ENCODE peak calls at places on chromosomes 4 and X, in six cellular contexts. One of them, this sample, is unnamed. For H3K4me1, the result is how much of the 10 kb centered on the place peaks cover.

GRCh38 chrX:74458738-74459137 is 37.4 kb downstream of the SLC16A2 start:
- DNase-seq in thoracic aorta: no peak
- DNase-seq in cardiac muscle cell: peak
- DNase-seq in upper lobe of right lung: no peak
- DNase-seq in fibroblast of lung: peak
- DNase-seq in CD8-positive, alpha-beta memory T cell: no peak
- DNase-seq in this sample: no peak

GRCh38 chr4:169179609-169180526 is 90.9 kb downstream of the SH3RF1 start:
- DNase-seq in thoracic aorta: no peak
- DNase-seq in cardiac muscle cell: no peak
- DNase-seq in upper lobe of right lung: no peak
- DNase-seq in CD8-positive, alpha-beta memory T cell: no peak
- DNase-seq in fibroblast of lung: peak
- DNase-seq in this sample: no peak

GRCh38 chrX:68647156-68647957 is at the start of gene STARD8:
- DNase-seq in upper lobe of right lung: peak
- DNase-seq in cardiac muscle cell: peak
- DNase-seq in thoracic aorta: peak
- DNase-seq in CD8-positive, alpha-beta memory T cell: no peak
- DNase-seq in fibroblast of lung: peak
- DNase-seq in this sample: no peak

GRCh38 chr4:118282692-118283091 is 70.1 kb downstream of the PRSS12 start:
- DNase-seq in fibroblast of lung: peak
- DNase-seq in CD8-positive, alpha-beta memory T cell: no peak
- DNase-seq in thoracic aorta: no peak
- DNase-seq in cardiac muscle cell: peak
- DNase-seq in upper lobe of right lung: no peak
- DNase-seq in this sample: no peak

GRCh38 chr4:124426279-124426678 is 286.3 kb downstream of the ANKRD50 start:
- DNase-seq in cardiac muscle cell: no peak
- DNase-seq in fibroblast of lung: no peak
- DNase-seq in thoracic aorta: no peak
- DNase-seq in upper lobe of right lung: no peak
- DNase-seq in CD8-positive, alpha-beta memory T cell: no peak
- DNase-seq in this sample: no peak

GRCh38 chrX:46236411-46236810 is 308.8 kb downstream of the ZNF674 start:
- DNase-seq in thoracic aorta: no peak
- DNase-seq in fibroblast of lung: no peak
- DNase-seq in cardiac muscle cell: no peak
- DNase-seq in upper lobe of right lung: no peak
- DNase-seq in CD8-positive, alpha-beta memory T cell: no peak
- DNase-seq in this sample: no peak

GRCh38 chrX:40299028-40299479 is 201.3 kb upstream of the BCOR start:
- DNase-seq in thoracic aorta: no peak
- DNase-seq in upper lobe of right lung: no peak
- DNase-seq in cardiac muscle cell: peak
- DNase-seq in CD8-positive, alpha-beta memory T cell: no peak
- DNase-seq in fibroblast of lung: no peak
- DNase-seq in this sample: no peak

GRCh38 chrX:1212532-1212931 is at the start of gene CRLF2:
- DNase-seq in upper lobe of right lung: no peak
- DNase-seq in thoracic aorta: no peak
- DNase-seq in CD8-positive, alpha-beta memory T cell: no peak
- DNase-seq in cardiac muscle cell: no peak
- DNase-seq in fibroblast of lung: no peak
- DNase-seq in this sample: peak

GRCh38 chr4:182975806-182976205 is 58.6 kb upstream of the DCTD start:
- DNase-seq in thoracic aorta: no peak
- DNase-seq in cardiac muscle cell: peak
- DNase-seq in CD8-positive, alpha-beta memory T cell: no peak
- DNase-seq in fibroblast of lung: peak
- DNase-seq in upper lobe of right lung: no peak
- DNase-seq in this sample: no peak

GRCh38 chr4:147570616-147571015 is 46.6 kb upstream of the TMEM184C start:
- DNase-seq in CD8-positive, alpha-beta memory T cell: no peak
- DNase-seq in cardiac muscle cell: peak
- DNase-seq in thoracic aorta: no peak
- DNase-seq in upper lobe of right lung: no peak
- DNase-seq in fibroblast of lung: peak
- DNase-seq in this sample: no peak

DNA sequence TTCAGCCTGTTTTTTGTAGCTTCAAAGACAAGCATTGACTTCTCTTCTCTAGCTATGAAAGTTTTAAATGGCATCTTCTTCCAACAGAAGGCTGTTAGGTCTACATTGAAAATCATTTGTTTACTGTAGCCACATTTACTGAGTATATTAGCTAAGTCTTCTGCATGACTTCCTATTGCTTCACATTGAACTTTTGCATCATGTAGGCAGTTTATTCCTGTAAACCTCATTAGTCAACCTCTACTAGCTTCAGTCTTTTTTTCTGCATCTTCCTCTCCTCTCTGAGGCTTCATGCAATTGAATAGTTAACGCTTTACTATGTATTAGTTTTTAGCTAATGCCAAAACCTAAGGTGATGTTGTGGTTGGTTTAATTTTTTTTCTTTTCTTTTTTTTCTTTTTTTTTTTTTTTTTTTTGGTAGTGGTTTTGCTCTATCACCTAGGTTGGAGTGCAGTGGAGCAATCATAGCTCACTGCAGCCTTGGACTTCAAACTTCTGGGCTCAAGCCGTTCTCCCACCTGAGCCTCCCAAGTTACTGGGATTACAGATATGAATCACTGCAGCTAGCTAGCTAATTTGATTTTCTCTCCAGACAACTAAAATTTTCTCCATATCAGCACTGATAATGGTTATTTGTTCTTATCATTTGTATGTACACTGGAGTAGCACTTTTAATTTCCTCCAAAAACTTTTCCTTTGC is 3.4 kb downstream of the UGT2A3 start:
- DNase-seq in upper lobe of right lung: no peak
- DNase-seq in CD8-positive, alpha-beta memory T cell: no peak
- DNase-seq in fibroblast of lung: no peak
- DNase-seq in cardiac muscle cell: no peak
- DNase-seq in thoracic aorta: no peak
- DNase-seq in this sample: no peak
- H3K4me1 ChIP-seq in upper lobe of right lung: under half
- H3K4me1 ChIP-seq in CD8-positive, alpha-beta memory T cell: under half
- H3K4me1 ChIP-seq in fibroblast of lung: under half
- H3K4me1 ChIP-seq in cardiac muscle cell: under half
- H3K4me1 ChIP-seq in thoracic aorta: under half
- H3K4me1 ChIP-seq in this sample: under half

DNA sequence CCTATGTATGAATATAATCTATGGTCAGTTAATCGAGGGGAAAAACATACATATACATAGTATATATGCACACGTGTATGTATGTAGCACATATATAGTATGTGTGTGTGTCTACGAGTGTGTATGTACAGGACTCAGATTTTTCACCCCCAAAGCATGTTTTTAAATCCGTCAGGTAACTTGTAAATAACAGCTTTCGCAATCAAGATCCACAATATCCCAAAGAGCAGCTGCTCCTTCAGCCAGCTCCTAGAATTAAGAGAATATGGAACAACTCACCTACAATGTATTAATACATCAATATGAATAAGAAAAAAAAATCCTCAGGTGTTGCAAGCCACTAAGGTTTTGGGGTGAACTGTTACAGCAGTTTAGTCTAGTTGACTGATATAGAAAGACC is 3.5 kb downstream of the MRFAP1L1 start:
- DNase-seq in fibroblast of lung: no peak
- DNase-seq in cardiac muscle cell: no peak
- DNase-seq in CD8-positive, alpha-beta memory T cell: no peak
- DNase-seq in thoracic aorta: no peak
- DNase-seq in upper lobe of right lung: no peak
- DNase-seq in this sample: no peak
- H3K4me1 ChIP-seq in fibroblast of lung: under half
- H3K4me1 ChIP-seq in cardiac muscle cell: under half
- H3K4me1 ChIP-seq in CD8-positive, alpha-beta memory T cell: half or more
- H3K4me1 ChIP-seq in thoracic aorta: half or more
- H3K4me1 ChIP-seq in upper lobe of right lung: under half
- H3K4me1 ChIP-seq in this sample: under half

GRCh38 chrX:30010471-30010870 is 204.9 kb upstream of the MAGEB2 start:
- DNase-seq in CD8-positive, alpha-beta memory T cell: no peak
- DNase-seq in upper lobe of right lung: no peak
- DNase-seq in fibroblast of lung: no peak
- DNase-seq in thoracic aorta: no peak
- DNase-seq in cardiac muscle cell: no peak
- DNase-seq in this sample: no peak
- H3K4me1 ChIP-seq in CD8-positive, alpha-beta memory T cell: under half
- H3K4me1 ChIP-seq in upper lobe of right lung: under half
- H3K4me1 ChIP-seq in fibroblast of lung: under half
- H3K4me1 ChIP-seq in thoracic aorta: under half
- H3K4me1 ChIP-seq in cardiac muscle cell: under half
- H3K4me1 ChIP-seq in this sample: under half

DNA sequence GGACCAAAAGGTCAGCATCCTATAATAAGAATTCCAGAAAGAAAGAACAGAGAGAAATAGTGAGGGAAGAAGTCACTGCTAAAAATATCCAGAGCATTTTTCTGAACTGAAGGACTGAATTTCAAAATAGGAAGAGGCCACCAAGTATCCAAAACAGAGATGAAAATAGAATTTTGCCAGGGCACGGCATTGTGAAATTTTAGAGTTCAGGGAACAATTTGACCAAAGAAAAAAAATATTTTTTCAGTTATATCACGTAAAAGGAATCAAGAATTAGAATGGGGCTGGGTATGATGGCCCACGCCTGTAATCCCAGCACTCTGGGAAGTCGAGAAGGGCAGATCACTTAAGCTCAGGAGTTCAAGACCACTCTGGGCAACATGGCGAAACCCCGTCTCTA is 65.4 kb downstream of the FGFBP1 start:
- DNase-seq in fibroblast of lung: no peak
- DNase-seq in upper lobe of right lung: no peak
- DNase-seq in thoracic aorta: no peak
- DNase-seq in CD8-positive, alpha-beta memory T cell: no peak
- DNase-seq in cardiac muscle cell: no peak
- DNase-seq in this sample: peak
- H3K4me1 ChIP-seq in fibroblast of lung: under half
- H3K4me1 ChIP-seq in upper lobe of right lung: under half
- H3K4me1 ChIP-seq in thoracic aorta: under half
- H3K4me1 ChIP-seq in CD8-positive, alpha-beta memory T cell: under half
- H3K4me1 ChIP-seq in cardiac muscle cell: under half
- H3K4me1 ChIP-seq in this sample: under half

GRCh38 chr4:82357640-82358039 is 16.2 kb downstream of the HNRNPD start:
- DNase-seq in cardiac muscle cell: no peak
- DNase-seq in CD8-positive, alpha-beta memory T cell: no peak
- DNase-seq in upper lobe of right lung: no peak
- DNase-seq in fibroblast of lung: no peak
- DNase-seq in thoracic aorta: no peak
- DNase-seq in this sample: no peak
- H3K4me1 ChIP-seq in cardiac muscle cell: under half
- H3K4me1 ChIP-seq in CD8-positive, alpha-beta memory T cell: half or more
- H3K4me1 ChIP-seq in upper lobe of right lung: under half
- H3K4me1 ChIP-seq in fibroblast of lung: under half
- H3K4me1 ChIP-seq in thoracic aorta: half or more
- H3K4me1 ChIP-seq in this sample: under half

DNA sequence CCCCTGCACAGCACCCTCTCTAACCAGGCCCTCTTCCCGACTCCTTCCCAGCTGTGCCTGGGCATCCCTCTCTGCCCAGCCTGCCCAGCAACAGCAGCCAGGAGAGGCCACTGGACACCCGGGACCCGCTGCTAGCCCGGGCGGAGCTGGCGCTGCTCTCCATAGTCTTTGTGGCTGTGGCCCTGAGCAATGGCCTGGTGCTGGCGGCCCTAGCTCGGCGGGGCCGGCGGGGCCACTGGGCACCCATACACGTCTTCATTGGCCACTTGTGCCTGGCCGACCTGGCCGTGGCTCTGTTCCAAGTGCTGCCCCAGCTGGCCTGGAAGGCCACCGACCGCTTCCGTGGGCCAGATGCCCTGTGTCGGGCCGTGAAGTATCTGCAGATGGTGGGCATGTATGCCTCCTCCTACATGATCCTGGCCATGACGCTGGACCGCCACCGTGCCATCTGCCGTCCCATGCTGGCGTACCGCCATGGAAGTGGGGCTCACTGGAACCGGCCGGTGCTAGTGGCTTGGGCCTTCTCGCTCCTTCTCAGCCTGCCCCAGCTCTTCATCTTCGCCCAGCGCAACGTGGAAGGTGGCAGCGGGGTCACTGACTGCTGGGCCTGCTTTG is 1.1 kb downstream of the AVPR2 start:
- DNase-seq in upper lobe of right lung: no peak
- DNase-seq in cardiac muscle cell: no peak
- DNase-seq in CD8-positive, alpha-beta memory T cell: no peak
- DNase-seq in thoracic aorta: no peak
- DNase-seq in fibroblast of lung: no peak
- DNase-seq in this sample: no peak
- H3K4me1 ChIP-seq in upper lobe of right lung: under half
- H3K4me1 ChIP-seq in cardiac muscle cell: under half
- H3K4me1 ChIP-seq in CD8-positive, alpha-beta memory T cell: under half
- H3K4me1 ChIP-seq in thoracic aorta: under half
- H3K4me1 ChIP-seq in fibroblast of lung: under half
- H3K4me1 ChIP-seq in this sample: under half

DNA sequence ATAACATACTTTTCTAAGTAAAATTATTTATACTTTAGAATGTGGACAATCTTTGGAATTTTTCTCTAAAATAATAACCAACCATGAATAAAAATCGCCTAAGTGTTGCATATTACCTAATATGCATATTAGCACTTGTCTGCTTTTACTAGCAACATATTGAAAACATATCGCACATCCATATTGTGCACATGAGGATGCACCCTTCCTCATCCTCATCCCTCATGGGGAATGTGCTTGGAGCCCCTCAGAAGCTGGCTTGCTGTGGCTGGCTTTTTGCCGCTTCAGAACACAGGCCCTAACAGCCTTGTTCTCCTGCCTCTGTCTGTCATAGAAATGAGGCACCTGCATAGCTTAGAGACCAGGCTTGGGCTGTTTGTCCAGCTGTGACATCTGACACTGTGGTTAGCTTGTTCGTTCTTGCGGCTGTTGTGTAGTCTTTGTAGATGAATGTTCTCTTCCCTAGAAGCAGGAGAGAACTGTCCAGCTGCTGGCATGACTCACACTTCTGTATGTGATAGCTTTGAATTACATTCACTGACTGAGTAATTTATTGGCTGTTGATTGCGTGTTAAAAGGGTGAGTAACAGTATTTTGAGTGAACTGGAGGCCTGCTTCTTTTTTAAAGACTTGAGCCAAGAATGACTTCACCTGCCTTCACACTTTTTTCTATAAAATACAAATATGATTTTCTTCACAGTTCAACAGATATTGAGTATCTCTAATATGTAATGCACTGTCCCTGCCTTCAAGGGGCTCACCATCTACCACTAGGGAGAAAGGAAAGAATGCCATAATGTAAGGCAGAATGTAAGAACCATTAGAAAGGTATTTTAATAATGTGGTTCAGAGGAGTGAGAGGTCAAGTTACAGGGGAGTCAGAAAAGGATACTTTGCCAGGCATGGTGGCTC is 81.9 kb downstream of the HMGB2 start:
- DNase-seq in CD8-positive, alpha-beta memory T cell: no peak
- DNase-seq in fibroblast of lung: peak
- DNase-seq in cardiac muscle cell: peak
- DNase-seq in thoracic aorta: peak
- DNase-seq in upper lobe of right lung: no peak
- DNase-seq in this sample: peak
- H3K4me1 ChIP-seq in CD8-positive, alpha-beta memory T cell: under half
- H3K4me1 ChIP-seq in fibroblast of lung: under half
- H3K4me1 ChIP-seq in cardiac muscle cell: under half
- H3K4me1 ChIP-seq in thoracic aorta: under half
- H3K4me1 ChIP-seq in upper lobe of right lung: under half
- H3K4me1 ChIP-seq in this sample: under half

This sample was measured in ascending aorta.